ENCODE peak calls at places on chromosomes 6 and 20, in ten cellular contexts. Z is HEK293T; A is stromal cell of bone marrow; L is central memory CD4-positive, alpha-beta T cell; R is NCI-H460; Y is pons; X is memory B cell; Q is GM20000; O is activated effector memory CD4-positive, alpha-beta T cell treated with anti-CD3 and anti-CD28 coated beads, Interleukin-2, amount 50 U/mL, for 16 hours; C is iPS-NIHi11. J is an unnamed sample.

GRCh38 chr6:90045535-90045934 is 151.3 kb downstream of the GJA10 start:
- DNase-seq in A (no peak), Z (no peak), R (no peak), X (no peak), Y (no peak), C (no peak), Q (no peak), L (no peak), O (no peak), J (no peak)

GRCh38 chr6:144134737-144135136 is 15.6 kb upstream of the STX11 start:
- DNase-seq in Q (no peak), R (no peak), C (no peak), L (no peak), A (no peak), Y (no peak), O (no peak), X (no peak), Z (no peak), J (no peak)

GRCh38 chr6:26550250-26550993 is 12.3 kb downstream of the HMGN4 start:
- DNase-seq in L (peak; percentile 20), C (peak; percentile 87), X (no peak), Z (no peak), Y (no peak), R (no peak), A (peak; percentile 14), O (peak; percentile 83), Q (peak; percentile 59), J (peak; percentile 45)

GRCh38 chr6:105487040-105487787 is 84.3 kb upstream of the PREP start:
- DNase-seq in Y (no peak), Z (no peak), O (no peak), C (no peak), L (no peak), Q (no peak), A (no peak), R (no peak), X (no peak), J (no peak)

GRCh38 chr20:34215711-34216381 is 25.4 kb upstream of the ASIP start:
- DNase-seq in O (peak; percentile 78), L (no peak), R (peak; percentile 69), Q (peak; percentile 31), A (peak; percentile 40), X (peak; percentile 23), Y (peak; percentile 32), C (peak; percentile 89), Z (peak; percentile 77), J (peak; percentile 5)

GRCh38 chr6:16576391-16577368 is 184.6 kb downstream of the ATXN1 start:
- DNase-seq in X (no peak), C (no peak), Q (peak; percentile 39), Z (no peak), L (no peak), R (no peak), Y (no peak), A (no peak), O (no peak), J (no peak)

GRCh38 chr6:116446399-116446798 is 14.8 kb upstream of the CALHM6 start:
- DNase-seq in O (no peak), X (no peak), R (no peak), L (no peak), Z (no peak), Y (no peak), C (no peak), A (no peak), Q (no peak), J (peak; percentile 54)

GRCh38 chr20:62581308-62581707 is 61.0 kb upstream of the SLCO4A1 start:
- DNase-seq in A (no peak), Y (no peak), L (no peak), O (no peak), C (no peak), Z (no peak), X (no peak), Q (no peak), R (no peak), J (no peak)

GRCh38 chr20:58890073-58890453 is 37.5 kb downstream of the GNAS start:
- DNase-seq in X (peak; percentile 49), R (no peak), Z (no peak), L (no peak), Q (no peak), A (no peak), C (no peak), Y (no peak), O (no peak), J (no peak)

GRCh38 chr6:31122803-31123706 is 2.8 kb upstream of the CDSN start:
- DNase-seq in R (peak; percentile 54), Z (no peak), L (no peak), C (peak; percentile 45), Q (no peak), Y (peak; percentile 35), X (no peak), A (peak; percentile 57), O (no peak), J (peak; percentile 69)

J was measured in foreskin keratinocyte.